ENCODE peak calls at places on chromosomes 2 and 18, in four cellular contexts. S is amygdala, O is BE2C, E is Right ventricle myocardium superior. Q is an unnamed sample.

GRCh38 chr2:167783266-167784070 is 463.9 kb downstream of the STK39 start:
- DNase-seq in S (no peak), O (no peak), E (no peak), Q (no peak)

GRCh38 chr2:183227191-183227590 is 102.9 kb downstream of the NUP35 start:
- DNase-seq in S (no peak), E (no peak), O (no peak), Q (no peak)

GRCh38 chr18:79523738-79524180 is 128.0 kb downstream of the NFATC1 start:
- DNase-seq in O (no peak), S (no peak), E (no peak), Q (peak)

GRCh38 chr2:126482582-126483464 is 173.1 kb upstream of the GYPC start:
- DNase-seq in E (no peak), O (peak), S (no peak), Q (no peak)

GRCh38 chr2:233758168-233758567 is 1.9 kb upstream of the UGT1A1 start:
- DNase-seq in S (no peak), E (no peak), O (no peak), Q (no peak)

GRCh38 chr2:14944562-14945346 is 312.2 kb downstream of the LRATD1 start:
- DNase-seq in E (no peak), O (peak), S (no peak), Q (no peak)

GRCh38 chr2:217279571-217279970 is 419.7 kb upstream of the TNP1 start:
- DNase-seq in S (no peak), E (no peak), O (no peak), Q (no peak)

GRCh38 chr2:118048396-118048795 is 34.5 kb upstream of the CCDC93 start:
- DNase-seq in E (no peak), S (no peak), O (no peak), Q (no peak)

GRCh38 chr2:238238311-238238765 is 1.5 kb downstream of the HES6 start:
- DNase-seq in E (no peak), S (no peak), O (no peak), Q (no peak)

GRCh38 chr2:96095116-96095636 is 21.2 kb downstream of the ADRA2B start:
- DNase-seq in O (no peak), E (no peak), S (no peak), Q (peak)

GRCh38 chr2:217972490-217972889 is 30.3 kb downstream of the TNS1 start:
- DNase-seq in O (no peak), S (no peak), E (no peak), Q (peak)

GRCh38 chr2:190876641-190877040 is 4.0 kb upstream of the GLS start:
- DNase-seq in O (no peak), E (no peak), S (no peak), Q (no peak)

GRCh38 chr2:64630752-64631151 is 23.0 kb downstream of the SERTAD2 start:
- DNase-seq in E (no peak), O (no peak), S (no peak), Q (peak)

GRCh38 chr2:101833890-101834523 is 136.5 kb downstream of the MAP4K4 start:
- DNase-seq in E (no peak), S (no peak), O (no peak), Q (no peak)

GRCh38 chr18:75161629-75162028 is 47.3 kb downstream of the PTGR3 start:
- DNase-seq in E (peak), O (no peak), S (no peak), Q (no peak)

GRCh38 chr2:139201516-139201915 is 421.3 kb upstream of the NXPH2 start:
- DNase-seq in S (no peak), E (no peak), O (no peak), Q (no peak)

GRCh38 chr2:134333646-134334189 is 79.8 kb downstream of the MGAT5 start:
- DNase-seq in E (no peak), O (peak), S (no peak), Q (no peak)